ENCODE peak calls at places on chromosomes 1 and 21, in seven cellular contexts. One of them, this sample, is unnamed.

GRCh38 chr1:98482611-98483010 is 178.9 kb upstream of the SNX7 start:
- DNase-seq in aorta: no peak
- DNase-seq in cardiac fibroblast: no peak
- DNase-seq in posterior cingulate gyrus: no peak
- DNase-seq in amygdala: no peak
- DNase-seq in BJ: no peak
- DNase-seq in NCI-H748 treated with DMSO at 0.1 percent for 48 hours: no peak
- DNase-seq in this sample: no peak

GRCh38 chr1:212958175-212958574 is 7.8 kb downstream of the VASH2 start:
- DNase-seq in NCI-H748 treated with DMSO at 0.1 percent for 48 hours: no peak
- DNase-seq in posterior cingulate gyrus: no peak
- DNase-seq in BJ: no peak
- DNase-seq in aorta: no peak
- DNase-seq in amygdala: no peak
- DNase-seq in cardiac fibroblast: peak; percentile 65
- DNase-seq in this sample: no peak

GRCh38 chr1:220451541-220451940 is 76.4 kb upstream of the MARK1 start:
- DNase-seq in amygdala: no peak
- DNase-seq in NCI-H748 treated with DMSO at 0.1 percent for 48 hours: no peak
- DNase-seq in posterior cingulate gyrus: no peak
- DNase-seq in BJ: peak; percentile 22
- DNase-seq in aorta: no peak
- DNase-seq in cardiac fibroblast: no peak
- DNase-seq in this sample: no peak

GRCh38 chr1:60255565-60255964 is 182.0 kb upstream of the C1orf87 start:
- DNase-seq in posterior cingulate gyrus: no peak
- DNase-seq in cardiac fibroblast: peak; percentile 55
- DNase-seq in aorta: no peak
- DNase-seq in BJ: no peak
- DNase-seq in NCI-H748 treated with DMSO at 0.1 percent for 48 hours: no peak
- DNase-seq in amygdala: no peak
- DNase-seq in this sample: no peak

GRCh38 chr1:31739281-31739853 is 24.8 kb downstream of the ADGRB2 start:
- DNase-seq in amygdala: no peak
- DNase-seq in BJ: no peak
- DNase-seq in cardiac fibroblast: no peak
- DNase-seq in aorta: no peak
- DNase-seq in NCI-H748 treated with DMSO at 0.1 percent for 48 hours: no peak
- DNase-seq in posterior cingulate gyrus: no peak
- DNase-seq in this sample: no peak

GRCh38 chr1:233490488-233490887 is 123.4 kb upstream of the KCNK1 start:
- DNase-seq in cardiac fibroblast: no peak
- DNase-seq in amygdala: no peak
- DNase-seq in NCI-H748 treated with DMSO at 0.1 percent for 48 hours: no peak
- DNase-seq in BJ: no peak
- DNase-seq in aorta: no peak
- DNase-seq in posterior cingulate gyrus: peak; percentile 86
- DNase-seq in this sample: no peak

GRCh38 chr1:82978461-82979324 is 1020.2 kb downstream of the TTLL7 start:
- DNase-seq in amygdala: no peak
- DNase-seq in cardiac fibroblast: no peak
- DNase-seq in NCI-H748 treated with DMSO at 0.1 percent for 48 hours: no peak
- DNase-seq in posterior cingulate gyrus: no peak
- DNase-seq in aorta: no peak
- DNase-seq in BJ: no peak
- DNase-seq in this sample: no peak

GRCh38 chr1:8598060-8598724 is 219.2 kb downstream of the RERE start:
- DNase-seq in posterior cingulate gyrus: peak; percentile 91
- DNase-seq in amygdala: no peak
- DNase-seq in BJ: no peak
- DNase-seq in cardiac fibroblast: peak; percentile 67
- DNase-seq in NCI-H748 treated with DMSO at 0.1 percent for 48 hours: no peak
- DNase-seq in aorta: peak; percentile 67
- DNase-seq in this sample: no peak

GRCh38 chr1:3864884-3865283 is 7.6 kb downstream of the DFFB start:
- DNase-seq in amygdala: no peak
- DNase-seq in cardiac fibroblast: no peak
- DNase-seq in BJ: no peak
- DNase-seq in NCI-H748 treated with DMSO at 0.1 percent for 48 hours: no peak
- DNase-seq in aorta: no peak
- DNase-seq in posterior cingulate gyrus: no peak
- DNase-seq in this sample: no peak

GRCh38 chr1:205301220-205301821 is 20.2 kb downstream of the NUAK2 start:
- DNase-seq in aorta: peak; percentile 83
- DNase-seq in cardiac fibroblast: peak; percentile 95
- DNase-seq in posterior cingulate gyrus: no peak
- DNase-seq in BJ: peak; percentile 82
- DNase-seq in amygdala: no peak
- DNase-seq in NCI-H748 treated with DMSO at 0.1 percent for 48 hours: no peak
- DNase-seq in this sample: peak; percentile 68

GRCh38 chr21:18382141-18382540 is 21.4 kb downstream of the TMPRSS15 start:
- DNase-seq in BJ: no peak
- DNase-seq in aorta: no peak
- DNase-seq in posterior cingulate gyrus: no peak
- DNase-seq in NCI-H748 treated with DMSO at 0.1 percent for 48 hours: no peak
- DNase-seq in cardiac fibroblast: no peak
- DNase-seq in amygdala: no peak
- DNase-seq in this sample: no peak

GRCh38 chr1:224784606-224785328 is 144.7 kb upstream of the DNAH14 start:
- DNase-seq in amygdala: no peak
- DNase-seq in BJ: peak; percentile 21
- DNase-seq in posterior cingulate gyrus: no peak
- DNase-seq in aorta: no peak
- DNase-seq in cardiac fibroblast: peak; percentile 55
- DNase-seq in NCI-H748 treated with DMSO at 0.1 percent for 48 hours: no peak
- DNase-seq in this sample: no peak

GRCh38 chr1:47969478-47969877 is 27.7 kb downstream of the TRABD2B start:
- DNase-seq in posterior cingulate gyrus: no peak
- DNase-seq in aorta: no peak
- DNase-seq in amygdala: no peak
- DNase-seq in BJ: no peak
- DNase-seq in NCI-H748 treated with DMSO at 0.1 percent for 48 hours: no peak
- DNase-seq in cardiac fibroblast: no peak
- DNase-seq in this sample: no peak

This sample was measured in breast epithelium.